ENCODE peak calls at places on chromosomes 5 and 9, in nine cellular contexts. R is Peyer's patch, H is AG04450, O is neural progenitor cell, G is left lung, P is cardiac muscle cell, N is lower lobe of right lung, X is OCI-LY7, B is colonic mucosa. L is an unnamed sample.

GRCh38 chr5:171128136-171128535 is 180.9 kb upstream of the TLX3 start:
- DNase-seq in R (no peak), H (no peak), O (no peak), G (no peak), P (no peak), N (no peak), X (no peak), B (no peak), L (no peak)

GRCh38 chr9:71506821-71507220 is 261.5 kb downstream of the CEMIP2 start:
- DNase-seq in R (peak; percentile 66), H (no peak), O (no peak), G (no peak), P (no peak), N (no peak), X (no peak), B (peak; percentile 33), L (no peak)

GRCh38 chr5:10393491-10393890 is 40.0 kb downstream of the MARCHF6 start:
- DNase-seq in R (no peak), H (no peak), O (no peak), G (no peak), P (no peak), N (no peak), X (no peak), B (no peak), L (no peak)

GRCh38 chr9:14313951-14314423 is at the start of gene NFIB:
- DNase-seq in R (peak; percentile 59), H (no peak), O (peak; percentile 59), G (peak; percentile 77), P (peak; percentile 84), N (peak; percentile 60), X (peak; percentile 77), B (peak; percentile 39), L (peak; percentile 78)

GRCh38 chr5:122142480-122142879 is 13.1 kb downstream of the ZNF474 start:
- DNase-seq in R (no peak), H (no peak), O (no peak), G (no peak), P (no peak), N (no peak), X (no peak), B (no peak), L (no peak)

GRCh38 chr5:77177576-77177975 is 32.9 kb upstream of the PDE8B start:
- DNase-seq in R (no peak), H (no peak), O (no peak), G (no peak), P (no peak), N (no peak), X (no peak), B (no peak), L (no peak)

GRCh38 chr5:123487298-123487697 is 24.7 kb upstream of the CSNK1G3 start:
- DNase-seq in R (no peak), H (peak; percentile 6), O (no peak), G (no peak), P (peak; percentile 14), N (no peak), X (no peak), B (no peak), L (no peak)

GRCh38 chr9:19782005-19782404 is 6.8 kb downstream of the SLC24A2 start:
- DNase-seq in R (no peak), H (no peak), O (peak; percentile 46), G (no peak), P (peak; percentile 77), N (no peak), X (no peak), B (no peak), L (no peak)

GRCh38 chr5:17189381-17190036 is 27.9 kb upstream of the BASP1 start:
- DNase-seq in R (peak; percentile 90), H (peak; percentile 58), O (peak; percentile 91), G (no peak), P (peak; percentile 90), N (peak; percentile 77), X (peak; percentile 82), B (peak; percentile 90), L (peak; percentile 79)

GRCh38 chr5:54807421-54807820 is 178.0 kb downstream of the ESM1 start:
- DNase-seq in R (no peak), H (peak; percentile 46), O (no peak), G (no peak), P (no peak), N (no peak), X (no peak), B (no peak), L (no peak)
- H3K27ac ChIP-seq in R (no peak overlapping the region), H (peak overlapping the region; percentile 63), O (no peak overlapping the region), G (no peak overlapping the region), P (no peak overlapping the region), N (no peak overlapping the region), X (no peak overlapping the region), B (no peak overlapping the region), L (no peak overlapping the region)

DNA sequence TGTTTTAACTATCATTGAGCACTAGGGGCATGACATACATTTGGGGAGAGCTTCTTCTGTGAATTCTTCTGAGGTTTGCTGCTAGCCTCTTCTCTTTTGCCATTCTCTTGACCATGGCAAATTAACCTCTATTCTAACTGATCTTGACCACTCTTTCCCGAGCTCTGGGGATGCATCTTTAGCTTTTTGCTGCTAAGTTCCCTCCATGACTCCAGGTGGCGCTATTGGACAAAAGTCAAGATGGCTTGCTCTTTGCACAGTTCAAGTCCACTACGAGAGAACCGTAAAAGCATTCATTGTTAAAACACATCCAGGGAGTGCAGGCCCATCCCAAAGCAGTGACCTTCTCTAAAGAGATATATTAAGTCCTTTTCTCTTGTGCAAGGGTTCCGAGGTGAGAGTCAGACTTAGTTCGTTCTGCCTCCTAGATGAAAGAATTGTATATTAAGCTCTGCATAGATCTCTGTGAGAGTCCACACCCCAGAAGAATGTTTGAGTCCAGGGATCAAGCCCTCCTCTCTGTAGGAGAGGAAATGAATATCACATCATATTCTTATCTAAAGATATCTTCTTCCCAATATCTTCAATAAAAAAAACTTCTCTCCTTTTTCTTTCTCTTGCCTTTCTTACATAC is 1152.9 kb upstream of the CDH6 start:
- DNase-seq in R (no peak), H (no peak), O (peak; percentile 75), G (no peak), P (peak; percentile 74), N (no peak), X (peak; percentile 57), B (peak; percentile 20), L (no peak)
- TF ChIP-seq CTCF in R (no peak), H (peak; percentile 48), O (peak; percentile 89), G (peak; percentile 20), P (peak; percentile 70), N (peak; percentile 46), X (peak; percentile 84), B (no peak), L (no peak)

GRCh38 chr9:36078047-36078446 is 41.3 kb downstream of the RECK start:
- DNase-seq in R (no peak), H (no peak), O (no peak), G (no peak), P (no peak), N (no peak), X (no peak), B (no peak), L (no peak)
- H3K27ac ChIP-seq in R (no peak overlapping the region), H (no peak overlapping the region), O (no peak overlapping the region), G (no peak overlapping the region), P (no peak overlapping the region), N (no peak overlapping the region), X (no peak overlapping the region), B (no peak overlapping the region), L (no peak overlapping the region)

GRCh38 chr5:87398981-87399616 is 13.6 kb downstream of the CCNH start:
- DNase-seq in R (no peak), H (no peak), O (no peak), G (no peak), P (no peak), N (no peak), X (no peak), B (no peak), L (no peak)
- TF ChIP-seq CTCF in R (no peak), H (no peak), O (no peak), G (no peak), P (no peak), N (no peak), X (no peak), B (no peak), L (no peak)

DNA sequence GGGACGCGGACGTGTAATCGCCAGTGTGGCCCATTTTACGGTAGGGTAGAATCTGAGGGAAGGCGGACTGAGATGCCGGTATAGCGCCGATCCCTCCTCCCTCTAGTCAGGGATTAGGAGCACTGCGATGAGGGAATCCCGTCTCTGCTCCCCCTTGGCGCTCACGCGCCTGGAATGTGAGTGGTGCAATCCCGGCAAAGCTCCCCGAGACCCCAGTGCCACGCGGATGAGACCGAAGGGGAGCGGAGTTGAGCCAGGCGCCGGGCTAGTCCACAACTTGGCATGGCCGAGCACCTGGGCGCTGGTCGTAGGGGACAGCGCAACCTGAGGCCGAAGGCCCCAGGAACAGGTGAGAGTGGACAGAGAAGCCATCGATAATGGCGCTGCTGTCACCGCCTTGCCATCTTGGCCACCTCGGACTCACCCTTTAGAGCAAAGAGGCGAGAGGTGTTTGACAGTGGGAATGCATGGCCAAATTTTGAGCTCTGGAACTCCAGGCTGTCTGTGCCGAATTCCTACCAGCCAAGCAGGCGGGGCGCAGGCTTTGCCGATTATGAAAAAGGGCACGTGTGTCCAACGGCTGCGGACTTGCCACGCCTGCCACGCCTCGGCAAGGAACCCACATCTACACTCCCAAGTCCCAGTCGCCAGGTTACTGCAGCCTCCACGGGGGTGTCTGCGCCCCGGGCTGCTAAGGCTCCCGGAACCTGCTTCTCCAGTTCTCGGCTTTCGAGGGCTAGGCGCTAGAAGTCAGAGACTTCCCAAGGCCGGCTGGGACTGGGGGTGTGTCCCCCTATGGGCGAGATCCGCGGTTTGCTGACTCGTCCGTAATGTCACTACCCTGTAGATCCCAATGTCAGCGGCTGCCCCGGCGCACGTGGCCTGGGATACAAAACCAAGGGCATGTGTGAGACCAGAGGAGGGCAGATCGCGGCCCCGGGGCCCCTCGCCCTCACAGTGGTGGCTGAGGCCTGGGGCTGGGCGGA is 2.6 kb downstream of the NPR3 start:
- DNase-seq in R (no peak), H (no peak), O (peak; percentile 74), G (peak; percentile 76), P (peak; percentile 30), N (peak; percentile 60), X (no peak), B (no peak), L (peak; percentile 81)
- H3K27ac ChIP-seq in R (no peak overlapping the region), H (peak overlapping the region; percentile 31), O (no peak overlapping the region), G (peak overlapping the region; percentile 33), P (no peak overlapping the region), N (peak overlapping the region; percentile 53), X (no peak overlapping the region), B (no peak overlapping the region), L (peak overlapping the region; percentile 40)

GRCh38 chr5:73437126-73438047 is 11.2 kb downstream of the FOXD1 start:
- DNase-seq in R (peak; percentile 58), H (no peak), O (peak; percentile 91), G (no peak), P (peak; percentile 65), N (no peak), X (no peak), B (peak; percentile 61), L (no peak)
- TF ChIP-seq CTCF in R (peak; percentile 20), H (peak; percentile 45), O (peak; percentile 73), G (no peak), P (peak; percentile 6), N (no peak), X (no peak), B (no peak), L (no peak)

L was measured in suprapubic skin.